ENCODE peak calls at places on chromosomes 7 and 10, in seven cellular contexts. One of them, this sample, is unnamed.

GRCh38 chr10:56537984-56538383 is 176.9 kb upstream of the ZWINT start:
- DNase-seq in RPMI8226: no peak
- DNase-seq in stimulated activated CD8-positive, alpha-beta memory T cell treated with anti-CD3 and anti-CD28 coated beads, Interleukin-7, amount 100 ng/mL, for 48 hours: no peak
- DNase-seq in DMS153: no peak
- DNase-seq in LoVo: peak; percentile 44
- DNase-seq in ELR: peak; percentile 68
- DNase-seq in ELF-1: peak; percentile 8
- DNase-seq in this sample: no peak

GRCh38 chr10:110535958-110536891 is 31.3 kb upstream of the SMC3 start:
- DNase-seq in LoVo: peak; percentile 25
- DNase-seq in ELR: peak; percentile 94
- DNase-seq in DMS153: peak; percentile 19
- DNase-seq in RPMI8226: peak; percentile 43
- DNase-seq in ELF-1: no peak
- DNase-seq in stimulated activated CD8-positive, alpha-beta memory T cell treated with anti-CD3 and anti-CD28 coated beads, Interleukin-7, amount 100 ng/mL, for 48 hours: peak; percentile 87
- DNase-seq in this sample: no peak

GRCh38 chr10:116430288-116430687 is 2.6 kb downstream of the PNLIPRP3 start:
- DNase-seq in stimulated activated CD8-positive, alpha-beta memory T cell treated with anti-CD3 and anti-CD28 coated beads, Interleukin-7, amount 100 ng/mL, for 48 hours: no peak
- DNase-seq in ELF-1: no peak
- DNase-seq in ELR: no peak
- DNase-seq in LoVo: no peak
- DNase-seq in DMS153: no peak
- DNase-seq in RPMI8226: no peak
- DNase-seq in this sample: no peak

GRCh38 chr7:24283900-24284698 is at the start of gene NPY:
- DNase-seq in RPMI8226: no peak
- DNase-seq in LoVo: no peak
- DNase-seq in ELF-1: peak; percentile 60
- DNase-seq in ELR: no peak
- DNase-seq in stimulated activated CD8-positive, alpha-beta memory T cell treated with anti-CD3 and anti-CD28 coated beads, Interleukin-7, amount 100 ng/mL, for 48 hours: no peak
- DNase-seq in DMS153: no peak
- DNase-seq in this sample: no peak

GRCh38 chr10:126049741-126050140 is 153.4 kb downstream of the FANK1 start:
- DNase-seq in ELF-1: peak; percentile 45
- DNase-seq in stimulated activated CD8-positive, alpha-beta memory T cell treated with anti-CD3 and anti-CD28 coated beads, Interleukin-7, amount 100 ng/mL, for 48 hours: no peak
- DNase-seq in ELR: peak; percentile 56
- DNase-seq in DMS153: no peak
- DNase-seq in RPMI8226: no peak
- DNase-seq in LoVo: no peak
- DNase-seq in this sample: no peak

GRCh38 chr10:12443026-12443425 is 93.7 kb downstream of the CAMK1D start:
- DNase-seq in DMS153: no peak
- DNase-seq in LoVo: no peak
- DNase-seq in ELF-1: no peak
- DNase-seq in ELR: no peak
- DNase-seq in RPMI8226: no peak
- DNase-seq in stimulated activated CD8-positive, alpha-beta memory T cell treated with anti-CD3 and anti-CD28 coated beads, Interleukin-7, amount 100 ng/mL, for 48 hours: no peak
- DNase-seq in this sample: no peak

GRCh38 chr10:111944331-111944730 is 239.2 kb downstream of the GPAM start:
- DNase-seq in RPMI8226: no peak
- DNase-seq in LoVo: no peak
- DNase-seq in DMS153: no peak
- DNase-seq in ELF-1: peak; percentile 17
- DNase-seq in stimulated activated CD8-positive, alpha-beta memory T cell treated with anti-CD3 and anti-CD28 coated beads, Interleukin-7, amount 100 ng/mL, for 48 hours: no peak
- DNase-seq in ELR: no peak
- DNase-seq in this sample: no peak

GRCh38 chr7:79132844-79133451 is 320.5 kb downstream of the MAGI2 start:
- DNase-seq in LoVo: no peak
- DNase-seq in stimulated activated CD8-positive, alpha-beta memory T cell treated with anti-CD3 and anti-CD28 coated beads, Interleukin-7, amount 100 ng/mL, for 48 hours: no peak
- DNase-seq in RPMI8226: no peak
- DNase-seq in ELF-1: no peak
- DNase-seq in DMS153: no peak
- DNase-seq in ELR: peak; percentile 6
- DNase-seq in this sample: no peak

GRCh38 chr10:78267598-78267997 is 233.9 kb downstream of the RPS24 start:
- DNase-seq in ELF-1: peak; percentile 60
- DNase-seq in DMS153: no peak
- DNase-seq in stimulated activated CD8-positive, alpha-beta memory T cell treated with anti-CD3 and anti-CD28 coated beads, Interleukin-7, amount 100 ng/mL, for 48 hours: no peak
- DNase-seq in ELR: peak; percentile 77
- DNase-seq in LoVo: no peak
- DNase-seq in RPMI8226: no peak
- DNase-seq in this sample: no peak

GRCh38 chr7:125780153-125780552 is 850.5 kb upstream of the POT1 start:
- DNase-seq in RPMI8226: no peak
- DNase-seq in LoVo: no peak
- DNase-seq in ELF-1: no peak
- DNase-seq in DMS153: no peak
- DNase-seq in stimulated activated CD8-positive, alpha-beta memory T cell treated with anti-CD3 and anti-CD28 coated beads, Interleukin-7, amount 100 ng/mL, for 48 hours: no peak
- DNase-seq in ELR: no peak
- DNase-seq in this sample: no peak

GRCh38 chr10:73785721-73786511 is 510 bp downstream of the ZSWIM8 start:
- DNase-seq in ELF-1: peak; percentile 81
- DNase-seq in ELR: peak; percentile 63
- DNase-seq in RPMI8226: no peak
- DNase-seq in stimulated activated CD8-positive, alpha-beta memory T cell treated with anti-CD3 and anti-CD28 coated beads, Interleukin-7, amount 100 ng/mL, for 48 hours: no peak
- DNase-seq in DMS153: no peak
- DNase-seq in LoVo: no peak
- DNase-seq in this sample: no peak

GRCh38 chr7:159028456-159029401 is 115.9 kb downstream of the VIPR2 start:
- DNase-seq in ELF-1: no peak
- DNase-seq in RPMI8226: no peak
- DNase-seq in ELR: no peak
- DNase-seq in LoVo: no peak
- DNase-seq in stimulated activated CD8-positive, alpha-beta memory T cell treated with anti-CD3 and anti-CD28 coated beads, Interleukin-7, amount 100 ng/mL, for 48 hours: no peak
- DNase-seq in DMS153: no peak
- DNase-seq in this sample: no peak

GRCh38 chr10:96511044-96511945 is 2.4 kb downstream of the TLL2 start:
- DNase-seq in ELR: peak; percentile 46
- DNase-seq in RPMI8226: peak; percentile 59
- DNase-seq in DMS153: peak; percentile 53
- DNase-seq in stimulated activated CD8-positive, alpha-beta memory T cell treated with anti-CD3 and anti-CD28 coated beads, Interleukin-7, amount 100 ng/mL, for 48 hours: no peak
- DNase-seq in LoVo: peak; percentile 50
- DNase-seq in ELF-1: peak; percentile 87
- DNase-seq in this sample: no peak

GRCh38 chr7:101521430-101521925 is 107.6 kb downstream of the MYL10 start:
- DNase-seq in ELR: no peak
- DNase-seq in ELF-1: no peak
- DNase-seq in stimulated activated CD8-positive, alpha-beta memory T cell treated with anti-CD3 and anti-CD28 coated beads, Interleukin-7, amount 100 ng/mL, for 48 hours: no peak
- DNase-seq in RPMI8226: no peak
- DNase-seq in DMS153: no peak
- DNase-seq in LoVo: no peak
- DNase-seq in this sample: no peak

GRCh38 chr7:135466442-135467206 is 43.3 kb downstream of the CNOT4 start:
- DNase-seq in DMS153: no peak
- DNase-seq in stimulated activated CD8-positive, alpha-beta memory T cell treated with anti-CD3 and anti-CD28 coated beads, Interleukin-7, amount 100 ng/mL, for 48 hours: no peak
- DNase-seq in ELF-1: no peak
- DNase-seq in LoVo: no peak
- DNase-seq in RPMI8226: no peak
- DNase-seq in ELR: no peak
- DNase-seq in this sample: no peak

GRCh38 chr10:79269443-79269842 is 77.8 kb upstream of the PPIF start:
- DNase-seq in LoVo: no peak
- DNase-seq in ELF-1: no peak
- DNase-seq in DMS153: no peak
- DNase-seq in RPMI8226: no peak
- DNase-seq in stimulated activated CD8-positive, alpha-beta memory T cell treated with anti-CD3 and anti-CD28 coated beads, Interleukin-7, amount 100 ng/mL, for 48 hours: no peak
- DNase-seq in ELR: no peak
- DNase-seq in this sample: no peak

GRCh38 chr7:82443044-82443800 is at the start of gene CACNA2D1:
- DNase-seq in RPMI8226: peak; percentile 12
- DNase-seq in LoVo: no peak
- DNase-seq in stimulated activated CD8-positive, alpha-beta memory T cell treated with anti-CD3 and anti-CD28 coated beads, Interleukin-7, amount 100 ng/mL, for 48 hours: no peak
- DNase-seq in DMS153: peak; percentile 49
- DNase-seq in ELF-1: peak; percentile 55
- DNase-seq in ELR: peak; percentile 61
- DNase-seq in this sample: no peak

GRCh38 chr7:134736381-134736780 is 43.1 kb upstream of the CALD1 start:
- DNase-seq in ELF-1: no peak
- DNase-seq in ELR: no peak
- DNase-seq in RPMI8226: no peak
- DNase-seq in LoVo: no peak
- DNase-seq in stimulated activated CD8-positive, alpha-beta memory T cell treated with anti-CD3 and anti-CD28 coated beads, Interleukin-7, amount 100 ng/mL, for 48 hours: no peak
- DNase-seq in DMS153: no peak
- DNase-seq in this sample: no peak

GRCh38 chr10:86648706-86649426 is 5.5 kb upstream of the OPN4 start:
- DNase-seq in stimulated activated CD8-positive, alpha-beta memory T cell treated with anti-CD3 and anti-CD28 coated beads, Interleukin-7, amount 100 ng/mL, for 48 hours: no peak
- DNase-seq in LoVo: peak; percentile 78
- DNase-seq in ELR: peak; percentile 77
- DNase-seq in DMS153: peak; percentile 43
- DNase-seq in RPMI8226: no peak
- DNase-seq in ELF-1: no peak
- DNase-seq in this sample: peak; percentile 20

GRCh38 chr7:47361746-47362215 is 220.1 kb downstream of the TNS3 start:
- DNase-seq in DMS153: no peak
- DNase-seq in RPMI8226: peak; percentile 67
- DNase-seq in ELF-1: no peak
- DNase-seq in LoVo: peak; percentile 78
- DNase-seq in stimulated activated CD8-positive, alpha-beta memory T cell treated with anti-CD3 and anti-CD28 coated beads, Interleukin-7, amount 100 ng/mL, for 48 hours: peak; percentile 45
- DNase-seq in ELR: peak; percentile 91
- DNase-seq in this sample: no peak

GRCh38 chr10:29635711-29636144 is 957 bp upstream of the SVIL start:
- DNase-seq in ELF-1: peak; percentile 78
- DNase-seq in stimulated activated CD8-positive, alpha-beta memory T cell treated with anti-CD3 and anti-CD28 coated beads, Interleukin-7, amount 100 ng/mL, for 48 hours: no peak
- DNase-seq in ELR: peak; percentile 41
- DNase-seq in DMS153: no peak
- DNase-seq in LoVo: no peak
- DNase-seq in RPMI8226: no peak
- DNase-seq in this sample: no peak

GRCh38 chr10:7649673-7650330 is 17.0 kb downstream of the ITIH5 start:
- DNase-seq in stimulated activated CD8-positive, alpha-beta memory T cell treated with anti-CD3 and anti-CD28 coated beads, Interleukin-7, amount 100 ng/mL, for 48 hours: no peak
- DNase-seq in LoVo: peak; percentile 38
- DNase-seq in RPMI8226: no peak
- DNase-seq in ELF-1: no peak
- DNase-seq in ELR: no peak
- DNase-seq in DMS153: no peak
- DNase-seq in this sample: no peak

GRCh38 chr7:155526225-155526624 is 20.1 kb downstream of the CNPY1 start:
- DNase-seq in stimulated activated CD8-positive, alpha-beta memory T cell treated with anti-CD3 and anti-CD28 coated beads, Interleukin-7, amount 100 ng/mL, for 48 hours: no peak
- DNase-seq in RPMI8226: no peak
- DNase-seq in ELF-1: no peak
- DNase-seq in ELR: no peak
- DNase-seq in LoVo: no peak
- DNase-seq in DMS153: no peak
- DNase-seq in this sample: no peak

GRCh38 chr7:106517508-106517907 is 143.4 kb downstream of the CCDC71L start:
- DNase-seq in DMS153: no peak
- DNase-seq in RPMI8226: no peak
- DNase-seq in ELR: no peak
- DNase-seq in stimulated activated CD8-positive, alpha-beta memory T cell treated with anti-CD3 and anti-CD28 coated beads, Interleukin-7, amount 100 ng/mL, for 48 hours: no peak
- DNase-seq in LoVo: no peak
- DNase-seq in ELF-1: no peak
- DNase-seq in this sample: no peak

GRCh38 chr7:39609462-39610149 is 13.8 kb upstream of the RALA start:
- DNase-seq in LoVo: no peak
- DNase-seq in ELF-1: peak; percentile 51
- DNase-seq in DMS153: no peak
- DNase-seq in stimulated activated CD8-positive, alpha-beta memory T cell treated with anti-CD3 and anti-CD28 coated beads, Interleukin-7, amount 100 ng/mL, for 48 hours: no peak
- DNase-seq in RPMI8226: no peak
- DNase-seq in ELR: no peak
- DNase-seq in this sample: no peak

GRCh38 chr7:43942997-43943701 is 16.9 kb downstream of the UBE2D4 start:
- DNase-seq in DMS153: no peak
- DNase-seq in ELR: peak; percentile 23
- DNase-seq in ELF-1: peak; percentile 40
- DNase-seq in RPMI8226: no peak
- DNase-seq in stimulated activated CD8-positive, alpha-beta memory T cell treated with anti-CD3 and anti-CD28 coated beads, Interleukin-7, amount 100 ng/mL, for 48 hours: no peak
- DNase-seq in LoVo: peak; percentile 56
- DNase-seq in this sample: no peak

GRCh38 chr10:128062837-128063563 is 63.2 kb downstream of the MKI67 start:
- DNase-seq in ELF-1: no peak
- DNase-seq in RPMI8226: no peak
- DNase-seq in ELR: no peak
- DNase-seq in DMS153: no peak
- DNase-seq in LoVo: no peak
- DNase-seq in stimulated activated CD8-positive, alpha-beta memory T cell treated with anti-CD3 and anti-CD28 coated beads, Interleukin-7, amount 100 ng/mL, for 48 hours: no peak
- DNase-seq in this sample: no peak

GRCh38 chr7:111744501-111745155 is 182.3 kb upstream of the IMMP2L start:
- DNase-seq in stimulated activated CD8-positive, alpha-beta memory T cell treated with anti-CD3 and anti-CD28 coated beads, Interleukin-7, amount 100 ng/mL, for 48 hours: no peak
- DNase-seq in ELR: peak; percentile 62
- DNase-seq in DMS153: no peak
- DNase-seq in RPMI8226: no peak
- DNase-seq in ELF-1: no peak
- DNase-seq in LoVo: no peak
- DNase-seq in this sample: no peak

GRCh38 chr7:50507898-50508470 is 57.2 kb downstream of the DDC start:
- DNase-seq in ELF-1: no peak
- DNase-seq in ELR: no peak
- DNase-seq in LoVo: no peak
- DNase-seq in stimulated activated CD8-positive, alpha-beta memory T cell treated with anti-CD3 and anti-CD28 coated beads, Interleukin-7, amount 100 ng/mL, for 48 hours: no peak
- DNase-seq in RPMI8226: no peak
- DNase-seq in DMS153: no peak
- DNase-seq in this sample: no peak

GRCh38 chr10:10797467-10797866 is 220.2 kb upstream of the CELF2 start:
- DNase-seq in stimulated activated CD8-positive, alpha-beta memory T cell treated with anti-CD3 and anti-CD28 coated beads, Interleukin-7, amount 100 ng/mL, for 48 hours: no peak
- DNase-seq in RPMI8226: no peak
- DNase-seq in ELR: no peak
- DNase-seq in ELF-1: no peak
- DNase-seq in LoVo: no peak
- DNase-seq in DMS153: no peak
- DNase-seq in this sample: no peak

GRCh38 chr10:70879244-70879643 is 9.1 kb downstream of the PCBD1 start:
- DNase-seq in stimulated activated CD8-positive, alpha-beta memory T cell treated with anti-CD3 and anti-CD28 coated beads, Interleukin-7, amount 100 ng/mL, for 48 hours: no peak
- DNase-seq in ELF-1: no peak
- DNase-seq in ELR: no peak
- DNase-seq in LoVo: no peak
- DNase-seq in RPMI8226: no peak
- DNase-seq in DMS153: no peak
- DNase-seq in this sample: no peak

GRCh38 chr7:54546081-54546985 is 4.2 kb downstream of the VSTM2A start:
- DNase-seq in RPMI8226: peak; percentile 53
- DNase-seq in ELF-1: peak; percentile 79
- DNase-seq in LoVo: no peak
- DNase-seq in DMS153: peak; percentile 59
- DNase-seq in stimulated activated CD8-positive, alpha-beta memory T cell treated with anti-CD3 and anti-CD28 coated beads, Interleukin-7, amount 100 ng/mL, for 48 hours: no peak
- DNase-seq in ELR: peak; percentile 0
- DNase-seq in this sample: no peak

GRCh38 chr7:31314781-31315180 is 25.7 kb downstream of the NEUROD6 start:
- DNase-seq in ELF-1: no peak
- DNase-seq in LoVo: no peak
- DNase-seq in stimulated activated CD8-positive, alpha-beta memory T cell treated with anti-CD3 and anti-CD28 coated beads, Interleukin-7, amount 100 ng/mL, for 48 hours: no peak
- DNase-seq in DMS153: no peak
- DNase-seq in ELR: no peak
- DNase-seq in RPMI8226: no peak
- DNase-seq in this sample: no peak

GRCh38 chr7:151379193-151379520 is 30.7 kb downstream of the WDR86 start:
- DNase-seq in RPMI8226: no peak
- DNase-seq in LoVo: no peak
- DNase-seq in DMS153: no peak
- DNase-seq in ELR: no peak
- DNase-seq in stimulated activated CD8-positive, alpha-beta memory T cell treated with anti-CD3 and anti-CD28 coated beads, Interleukin-7, amount 100 ng/mL, for 48 hours: no peak
- DNase-seq in ELF-1: no peak
- DNase-seq in this sample: no peak